ENCODE peak calls at places on chromosomes 5 and 9, in ten cellular contexts. Q, S, M, G, P, D, L, E, K and I are unnamed samples. For H3K4me1, the result is how much of the 10 kb centered on the place peaks cover.

GRCh38 chr5:146751054-146751453 is 127.5 kb downstream of the PPP2R2B start:
- DNase-seq in K (peak), G (no peak), S (no peak), L (no peak), Q (no peak), E (no peak), M (no peak), P (no peak), D (no peak), I (no peak)

GRCh38 chr9:118401551-118401950 is 697.3 kb downstream of the TLR4 start:
- DNase-seq in G (no peak), E (no peak), P (no peak), L (no peak), D (no peak), M (no peak), Q (no peak), K (no peak), S (no peak), I (no peak)

GRCh38 chr5:121890297-121890858 is 38.7 kb downstream of the FTMT start:
- DNase-seq in K (no peak), M (no peak), G (no peak), L (no peak), P (no peak), S (no peak), E (no peak), D (peak), Q (peak), I (no peak)

GRCh38 chr5:174245506-174245905 is 200.0 kb downstream of the NSG2 start:
- DNase-seq in G (no peak), Q (no peak), E (no peak), M (no peak), P (no peak), D (no peak), K (no peak), S (no peak), L (no peak), I (no peak)

GRCh38 chr5:39867923-39868322 is 443.1 kb upstream of the DAB2 start:
- DNase-seq in P (no peak), L (no peak), K (no peak), Q (no peak), G (no peak), S (no peak), E (no peak), M (no peak), D (no peak), I (no peak)

GRCh38 chr9:23538060-23538387 is 288.0 kb downstream of the ELAVL2 start:
- DNase-seq in M (no peak), D (no peak), Q (no peak), P (no peak), E (no peak), L (no peak), S (no peak), K (no peak), G (no peak), I (no peak)

GRCh38 chr5:134541736-134542376 is 16.4 kb downstream of the JADE2 start:
- DNase-seq in P (peak), K (peak), E (peak), Q (peak), M (peak), S (peak), L (peak), D (peak), G (peak), I (no peak)

GRCh38 chr9:69603656-69604055 is 68.5 kb downstream of the APBA1 start:
- DNase-seq in E (no peak), G (no peak), D (no peak), L (no peak), P (no peak), K (no peak), M (no peak), Q (no peak), S (no peak), I (no peak)

GRCh38 chr5:9337908-9338307 is 208.0 kb downstream of the SEMA5A start:
- DNase-seq in M (peak), P (peak), K (peak), L (peak), Q (no peak), S (no peak), G (peak), E (no peak), D (no peak), I (no peak)

GRCh38 chr9:118189615-118190014 is 485.4 kb downstream of the TLR4 start:
- DNase-seq in P (no peak), M (no peak), E (no peak), S (no peak), Q (no peak), G (no peak), D (no peak), L (no peak), K (no peak), I (no peak)

GRCh38 chr5:55540525-55540924 is 5.8 kb upstream of the PLPP1 start:
- DNase-seq in G (no peak), K (no peak), P (no peak), D (no peak), S (no peak), M (no peak), Q (no peak), L (no peak), E (no peak), I (no peak)

GRCh38 chr5:126351138-126351537 is 72.1 kb upstream of the GRAMD2B start:
- DNase-seq in S (no peak), Q (no peak), K (peak), E (no peak), G (peak), L (peak), P (peak), M (peak), D (no peak), I (no peak)

GRCh38 chr5:115639377-115639776 is 13.5 kb upstream of the TMED7 start:
- DNase-seq in Q (no peak), P (no peak), D (no peak), G (no peak), K (no peak), S (no peak), E (no peak), M (no peak), L (no peak), I (no peak)

GRCh38 chr5:126070481-126070880 is 352.7 kb upstream of the GRAMD2B start:
- DNase-seq in G (peak), S (no peak), D (no peak), Q (no peak), P (no peak), M (peak), K (no peak), E (no peak), L (peak), I (no peak)

GRCh38 chr9:16197578-16198370 is 644.9 kb downstream of the CCDC171 start:
- DNase-seq in D (peak), K (no peak), P (no peak), S (no peak), L (no peak), M (peak), G (no peak), E (no peak), Q (no peak), I (no peak)

GRCh38 chr5:35404701-35405100 is 174.4 kb upstream of the PRLR start:
- DNase-seq in L (no peak), Q (no peak), M (no peak), K (no peak), D (no peak), P (no peak), E (no peak), G (no peak), S (no peak), I (no peak)

GRCh38 chr5:68964679-68965078 is 129.1 kb upstream of the SLC30A5 start:
- DNase-seq in L (no peak), G (no peak), M (no peak), P (no peak), S (no peak), D (no peak), K (no peak), Q (no peak), E (no peak), I (no peak)

GRCh38 chr9:6944093-6944551 is 186.3 kb downstream of the KDM4C start:
- DNase-seq in M (no peak), S (no peak), D (no peak), Q (no peak), G (peak), L (peak), E (no peak), P (peak), K (peak), I (no peak)

GRCh38 chr9:88574993-88575392 is 40.0 kb downstream of the NXNL2 start:
- DNase-seq in S (no peak), M (peak), P (no peak), K (no peak), L (peak), D (no peak), Q (no peak), G (peak), E (no peak), I (no peak)

GRCh38 chr5:67805666-67806348 is 409.7 kb upstream of the PIK3R1 start:
- DNase-seq in K (no peak), D (peak), P (no peak), S (no peak), L (no peak), E (no peak), M (no peak), Q (peak), G (no peak), I (no peak)

GRCh38 chr9:127463891-127464290 is 12.6 kb downstream of the LRSAM1 start:
- DNase-seq in S (peak), E (no peak), Q (no peak), P (no peak), M (peak), G (peak), L (peak), K (no peak), D (no peak), I (no peak)

GRCh38 chr5:41809128-41809527 is 61.1 kb downstream of the OXCT1 start:
- DNase-seq in M (no peak), E (no peak), G (no peak), K (no peak), D (no peak), P (no peak), S (no peak), L (no peak), Q (no peak), I (no peak)

GRCh38 chr5:116953251-116953934 is 378.8 kb upstream of the SEMA6A start:
- DNase-seq in L (peak), G (no peak), M (no peak), K (no peak), P (no peak), E (no peak), S (no peak), Q (peak), D (no peak), I (no peak)

DNA sequence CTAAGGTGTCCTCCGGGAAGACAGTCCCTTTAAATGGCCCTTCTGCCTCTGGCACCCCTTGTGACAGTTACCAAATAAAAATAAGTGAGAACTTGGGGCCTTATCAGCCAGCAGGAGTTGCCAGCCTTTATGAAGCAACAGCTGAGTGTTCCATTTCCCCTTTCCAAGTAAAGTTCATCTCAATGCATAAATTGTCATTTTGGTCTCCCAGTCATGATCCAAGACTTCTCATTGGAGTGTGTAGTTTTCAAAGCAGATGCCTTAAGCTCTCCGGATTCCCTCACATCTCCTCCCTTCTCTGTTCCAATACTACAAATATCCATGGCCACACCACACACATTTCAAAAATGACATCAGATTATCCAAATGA is 4.0 kb downstream of the PTCH1 start:
- DNase-seq in Q (no peak), E (no peak), P (no peak), D (no peak), G (no peak), L (no peak), K (no peak), M (no peak), S (no peak), I (no peak)
- H3K4me1 ChIP-seq in Q (under half), E (under half), P (under half), D (under half), G (under half), L (under half), K (under half), M (under half), S (under half), I (under half)

DNA sequence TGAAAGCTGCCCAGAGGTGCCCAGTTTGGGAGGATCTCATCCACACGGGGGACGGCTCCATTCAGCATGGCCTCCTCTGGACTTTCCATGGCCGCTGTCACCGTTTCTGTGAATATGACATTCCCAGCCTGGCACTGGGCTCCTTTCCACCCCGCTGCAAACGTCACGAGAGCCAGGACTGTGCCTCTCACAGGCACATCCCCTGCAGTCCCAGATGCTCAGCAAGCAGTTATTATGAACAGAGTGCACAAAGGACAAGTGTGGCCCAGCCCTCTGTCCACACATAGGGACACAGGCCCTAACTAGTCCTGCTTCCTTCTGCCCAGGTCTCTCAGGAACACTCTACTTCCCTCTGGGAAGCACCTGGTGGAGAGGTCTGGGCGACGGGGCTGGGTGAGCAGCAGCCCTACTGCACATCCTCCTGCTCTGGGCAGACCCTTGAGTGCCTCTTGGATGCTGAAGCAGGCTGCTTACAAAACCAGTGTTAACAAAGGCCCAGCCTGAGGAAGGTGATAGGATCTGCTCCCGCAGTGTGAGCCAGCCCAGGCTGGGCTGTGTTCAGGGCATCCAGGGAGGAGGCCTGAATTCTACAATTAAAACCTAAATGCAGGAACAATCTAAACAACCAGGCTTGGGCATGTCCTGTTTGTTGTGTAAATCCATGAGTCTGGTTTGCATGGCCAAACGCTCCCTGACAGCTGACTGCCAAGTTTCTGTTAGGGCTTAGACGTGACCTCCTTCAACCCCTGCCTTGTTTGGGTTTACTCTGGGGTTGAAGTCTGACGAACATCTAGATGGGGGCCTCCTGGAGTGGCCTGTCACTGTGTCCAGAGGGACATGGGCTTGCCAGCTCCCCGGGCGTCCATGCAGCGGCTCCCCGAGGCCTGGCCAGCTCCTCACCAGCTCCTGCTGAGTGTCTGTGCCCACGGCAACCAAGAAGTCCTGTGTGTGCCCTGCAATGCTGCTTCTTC is 269.8 kb downstream of the GADD45G start:
- DNase-seq in L (no peak), D (peak), P (no peak), S (peak), E (peak), G (no peak), K (no peak), Q (no peak), M (no peak), I (no peak)
- H3K4me1 ChIP-seq in L (under half), D (under half), P (under half), S (under half), E (under half), G (under half), K (under half), Q (under half), M (under half), I (under half)

DNA sequence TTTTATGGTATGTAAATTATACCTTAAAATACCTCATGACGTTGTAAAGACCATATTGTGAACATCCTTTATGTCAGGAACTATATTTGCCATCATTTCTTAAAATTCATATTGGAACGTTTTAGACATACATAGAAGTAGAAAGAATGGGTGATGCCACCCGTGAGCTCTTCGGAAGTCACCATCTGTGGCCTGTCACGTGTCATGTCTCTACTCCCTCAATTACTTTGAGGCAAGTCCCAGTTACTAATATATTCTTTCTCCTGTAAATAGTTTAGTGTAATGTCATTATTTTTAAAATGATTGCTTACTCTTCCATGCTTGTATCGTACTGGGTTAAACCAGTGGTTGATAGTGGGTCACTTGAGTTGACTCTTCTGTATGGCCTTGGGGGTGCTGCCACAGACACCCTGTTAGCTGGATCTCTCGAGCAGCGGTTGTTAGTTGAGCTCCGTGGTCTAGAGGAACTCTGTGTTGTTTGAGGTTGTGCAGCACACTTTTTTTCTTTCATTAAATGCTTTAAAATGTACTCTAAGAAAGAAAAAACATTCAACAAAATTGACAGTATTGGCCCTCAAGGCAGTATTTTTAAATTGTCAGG is 66.2 kb downstream of the TRIO start:
- DNase-seq in M (no peak), Q (no peak), P (no peak), K (no peak), E (no peak), D (no peak), S (no peak), G (no peak), L (no peak), I (no peak)
- H3K4me1 ChIP-seq in M (half or more), Q (under half), P (half or more), K (half or more), E (half or more), D (under half), S (under half), G (under half), L (half or more), I (half or more)

GRCh38 chr5:14270212-14270702 is 127.1 kb downstream of the TRIO start:
- DNase-seq in G (peak), E (no peak), M (peak), L (peak), S (peak), Q (peak), P (peak), K (peak), D (peak), I (peak)

GRCh38 chr5:14269395-14269794 is 126.3 kb downstream of the TRIO start:
- DNase-seq in P (no peak), M (no peak), D (peak), G (no peak), Q (no peak), E (no peak), L (no peak), S (no peak), K (peak), I (no peak)

GRCh38 chr5:14273207-14273767 is 130.1 kb downstream of the TRIO start:
- DNase-seq in D (no peak), M (no peak), G (no peak), S (no peak), P (no peak), K (no peak), E (no peak), L (no peak), Q (no peak), I (no peak)

GRCh38 chr5:14268738-14269137 is 125.6 kb downstream of the TRIO start:
- DNase-seq in K (no peak), G (peak), P (peak), D (no peak), L (peak), S (peak), Q (no peak), M (no peak), E (no peak), I (no peak)

DNA sequence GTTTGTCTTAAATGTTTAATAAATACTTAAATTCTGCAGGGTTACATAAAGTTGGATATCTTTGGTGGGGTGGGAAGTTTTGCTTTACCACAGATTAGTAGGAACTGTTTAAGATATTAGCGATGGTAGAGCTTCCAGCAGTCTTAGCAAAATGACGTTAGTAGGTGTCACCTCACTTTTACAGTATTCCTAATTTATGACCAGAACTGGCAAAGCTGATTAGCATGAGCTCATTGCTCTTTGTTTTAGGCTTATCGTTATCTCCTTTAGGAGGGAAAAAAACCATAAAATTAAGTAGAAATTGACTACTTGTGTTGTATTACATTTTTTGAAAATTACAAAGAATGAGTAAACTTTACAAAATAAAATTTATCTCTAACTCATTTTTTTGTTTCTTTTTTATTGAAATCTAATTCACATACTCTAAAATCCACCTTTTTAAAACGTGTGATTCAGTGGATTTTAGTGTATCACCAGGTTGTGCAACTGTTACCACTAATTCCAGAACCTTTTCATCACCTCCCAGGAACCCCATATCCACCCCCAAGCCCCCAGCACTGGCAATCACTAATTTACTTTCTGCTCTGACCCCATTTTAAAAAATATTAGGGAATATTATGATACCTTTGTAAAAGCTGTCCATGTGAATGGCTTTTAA is 129.5 kb downstream of the TRIO start:
- DNase-seq in E (no peak), S (no peak), K (no peak), G (no peak), L (no peak), M (no peak), D (no peak), Q (no peak), P (no peak), I (no peak)
- H3K4me1 ChIP-seq in E (under half), S (under half), K (under half), G (under half), L (half or more), M (under half), D (under half), Q (under half), P (under half), I (half or more)

DNA sequence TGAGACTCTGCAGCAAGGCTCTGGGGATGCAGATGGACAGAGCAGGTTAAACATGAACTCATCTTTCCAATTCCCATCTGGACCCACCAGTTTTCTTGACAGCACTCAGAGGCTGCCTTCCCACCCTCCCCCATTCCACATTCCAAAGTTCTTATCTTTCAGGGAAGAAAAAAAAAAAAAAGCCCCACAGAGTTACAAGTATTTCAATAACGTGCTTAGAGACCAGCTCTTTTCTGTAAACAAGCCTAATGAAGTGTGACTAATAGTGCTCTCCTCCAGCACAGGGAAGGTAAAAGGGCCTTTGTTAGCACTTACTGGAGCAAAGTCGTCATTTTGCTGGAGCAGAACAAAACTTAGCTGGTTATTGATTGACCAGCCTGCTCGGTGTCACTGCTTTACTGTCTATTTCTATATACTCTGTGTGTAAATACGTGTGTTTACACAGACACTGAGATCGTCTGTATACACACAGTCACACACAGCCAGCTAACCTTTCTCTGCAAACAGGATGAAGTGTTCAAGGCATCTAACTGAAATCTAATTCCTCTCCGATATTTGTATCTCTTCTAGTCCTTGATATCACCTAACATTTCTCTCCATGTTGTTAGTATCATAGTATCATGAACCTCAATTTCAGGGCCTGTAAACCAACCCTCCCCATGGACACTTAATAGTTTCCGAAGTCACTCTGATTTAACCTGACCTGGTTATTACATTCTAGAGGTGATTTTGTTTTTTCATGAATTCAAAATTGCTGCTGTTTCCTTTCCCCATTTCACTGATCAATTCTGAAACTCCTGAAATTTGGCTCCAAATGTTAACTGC is 84.9 kb downstream of the ZNF608 start:
- DNase-seq in D (peak), Q (peak), S (no peak), M (peak), P (peak), L (peak), K (peak), E (no peak), G (peak), I (no peak)
- H3K4me1 ChIP-seq in D (half or more), Q (half or more), S (under half), M (half or more), P (under half), L (half or more), K (under half), E (half or more), G (half or more), I (under half)